ENCODE peak calls at places on chromosomes 1 and 21, in eight cellular contexts. E is body of pancreas; A is CD4-positive, alpha-beta memory T cell; W is Caco-2; R is aorta; O is left ventricle myocardium inferior; X is lower leg skin; U is adipocyte. Z is an unnamed sample.

GRCh38 chr1:226952121-226952441 is 12.0 kb downstream of the COQ8A start:
- DNase-seq in E (no peak), A (no peak), W (no peak), R (no peak), O (no peak), X (peak; percentile 17), U (no peak), Z (no peak)

GRCh38 chr1:210883821-210884220 is 250.1 kb downstream of the KCNH1 start:
- DNase-seq in E (no peak), A (no peak), W (no peak), R (no peak), O (no peak), X (no peak), U (peak; percentile 67), Z (no peak)

GRCh38 chr1:171965802-171966201 is 124.5 kb downstream of the DNM3 start:
- DNase-seq in E (no peak), A (no peak), W (no peak), R (no peak), O (no peak), X (no peak), U (peak; percentile 17), Z (no peak)

GRCh38 chr1:79235221-79236002 is 228.9 kb upstream of the ADGRL4 start:
- DNase-seq in E (no peak), A (no peak), W (no peak), R (no peak), O (no peak), X (no peak), U (peak; percentile 30), Z (no peak)

GRCh38 chr1:53987880-53988279 is 30.1 kb downstream of the LDLRAD1 start:
- DNase-seq in E (no peak), A (no peak), W (no peak), R (no peak), O (no peak), X (no peak), U (no peak), Z (no peak)

GRCh38 chr1:6464514-6464836 is 1.5 kb downstream of the TNFRSF25 start:
- DNase-seq in E (peak; percentile 63), A (peak; percentile 49), W (peak; percentile 37), R (no peak), O (peak; percentile 79), X (no peak), U (no peak), Z (peak; percentile 89)

GRCh38 chr1:222948079-222948478 is 133.2 kb downstream of the DISP1 start:
- DNase-seq in E (no peak), A (no peak), W (no peak), R (no peak), O (no peak), X (no peak), U (no peak), Z (no peak)

GRCh38 chr1:6962956-6963915 is 178.0 kb downstream of the CAMTA1 start:
- DNase-seq in E (peak; percentile 34), A (no peak), W (no peak), R (peak; percentile 68), O (peak; percentile 48), X (peak; percentile 92), U (no peak), Z (peak; percentile 91)

GRCh38 chr21:45012661-45013270 is 61.6 kb upstream of the ADARB1 start:
- DNase-seq in E (no peak), A (no peak), W (no peak), R (peak; percentile 42), O (no peak), X (no peak), U (no peak), Z (peak; percentile 49)

GRCh38 chr1:185895208-185895900 is 161.2 kb downstream of the HMCN1 start:
- DNase-seq in E (no peak), A (no peak), W (no peak), R (no peak), O (no peak), X (no peak), U (no peak), Z (no peak)

GRCh38 chr1:212692774-212693644 is 6.6 kb downstream of the BATF3 start:
- DNase-seq in E (no peak), A (no peak), W (no peak), R (no peak), O (no peak), X (no peak), U (peak; percentile 18), Z (no peak)

GRCh38 chr1:75265792-75266191 is 131.6 kb downstream of the LHX8 start:
- DNase-seq in E (no peak), A (peak; percentile 27), W (peak; percentile 67), R (no peak), O (no peak), X (no peak), U (peak; percentile 71), Z (no peak)

GRCh38 chr1:5949074-5949760 is 43.0 kb downstream of the NPHP4 start:
- DNase-seq in E (no peak), A (no peak), W (peak; percentile 14), R (no peak), O (no peak), X (peak; percentile 70), U (no peak), Z (no peak)

GRCh38 chr1:200921571-200922110 is 26.9 kb downstream of the INAVA start:
- DNase-seq in E (no peak), A (no peak), W (no peak), R (no peak), O (no peak), X (peak; percentile 57), U (no peak), Z (no peak)

DNA sequence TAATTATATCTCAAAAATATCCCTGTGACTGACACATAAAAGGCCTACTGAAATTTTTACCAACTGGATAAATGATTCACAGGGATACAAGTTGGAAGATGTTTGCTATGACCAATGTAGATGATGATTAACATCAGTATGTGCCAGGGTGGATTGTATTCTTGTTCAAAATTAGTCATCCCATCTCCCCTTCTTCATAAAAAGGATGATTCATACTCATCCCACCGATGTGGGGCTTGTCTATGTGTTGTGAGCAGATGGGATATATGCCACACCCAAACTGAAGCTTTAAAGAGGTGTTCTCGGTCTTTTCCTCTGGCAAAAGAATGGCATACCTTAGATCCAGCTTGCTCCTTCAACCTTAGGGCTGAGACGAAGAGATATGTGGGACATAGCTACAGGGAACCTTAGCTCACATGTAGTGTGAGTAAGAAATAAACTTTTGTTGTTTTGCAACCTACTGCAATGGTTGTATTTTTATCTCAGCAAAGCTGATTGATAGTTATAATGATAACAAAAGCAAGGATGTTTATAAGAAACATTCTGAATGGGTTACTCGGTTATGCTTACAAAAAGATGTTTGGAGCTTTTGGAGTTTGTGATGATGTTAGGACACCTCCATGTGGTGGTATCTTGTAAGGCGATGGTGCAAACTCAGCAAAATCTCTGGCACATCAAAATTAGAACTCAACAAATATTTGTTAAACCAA is 29.4 kb downstream of the SPATA17 start:
- DNase-seq in E (no peak), A (peak; percentile 3), W (no peak), R (no peak), O (no peak), X (no peak), U (peak; percentile 57), Z (no peak)
- H3K4me3 ChIP-seq in E (no peak overlapping the region), A (no peak overlapping the region), W (no peak overlapping the region), R (no peak overlapping the region), O (no peak overlapping the region), X (no peak overlapping the region), U (no peak overlapping the region), Z (no peak overlapping the region)

DNA sequence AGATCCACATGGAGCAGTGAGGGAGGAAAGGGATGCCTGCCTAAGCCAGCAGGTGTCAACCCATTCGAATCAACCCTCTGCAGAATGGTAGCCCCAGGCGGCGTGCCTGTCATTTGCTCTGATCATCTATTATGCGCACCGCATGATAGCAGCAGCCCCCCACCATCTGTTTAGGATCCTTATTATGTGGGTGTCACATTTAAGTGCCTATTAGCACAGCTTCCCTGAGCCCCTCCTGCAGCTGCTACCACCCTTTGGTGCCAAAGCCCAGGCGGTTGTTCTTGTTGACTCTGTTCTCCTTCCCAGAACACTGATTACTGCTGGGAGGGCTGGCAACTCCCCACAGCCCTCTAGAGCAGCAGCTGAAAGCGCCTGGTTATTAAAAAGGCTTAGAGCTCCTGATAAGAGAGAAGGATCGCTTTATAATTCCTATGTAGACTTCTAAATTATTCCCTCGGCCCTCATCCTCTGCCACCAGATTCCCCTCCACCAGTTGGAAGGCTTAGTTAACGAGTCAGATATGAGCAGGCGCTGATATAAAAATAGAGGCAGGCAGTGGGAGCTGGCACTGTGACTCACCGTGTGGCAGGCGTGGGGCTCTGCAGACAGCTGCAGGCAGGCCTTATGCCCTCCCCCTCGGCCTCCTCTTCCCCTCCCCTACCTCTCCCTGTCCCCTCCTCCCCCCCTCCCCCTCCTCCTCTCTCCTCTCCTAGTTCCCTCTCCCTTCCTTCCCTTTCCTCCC is 23.0 kb downstream of the ACTA1 start:
- DNase-seq in E (peak; percentile 66), A (no peak), W (no peak), R (peak; percentile 90), O (peak; percentile 70), X (no peak), U (peak; percentile 71), Z (peak; percentile 89)
- H3K4me3 ChIP-seq in E (no peak overlapping the region), A (no peak overlapping the region), W (no peak overlapping the region), R (no peak overlapping the region), O (peak overlapping the region; percentile 24), X (no peak overlapping the region), U (peak overlapping the region; percentile 19), Z (no peak overlapping the region)

GRCh38 chr1:42768172-42768571 is 1.1 kb downstream of the C1orf50 start:
- DNase-seq in E (no peak), A (no peak), W (no peak), R (no peak), O (no peak), X (no peak), U (no peak), Z (no peak)
- H3K4me3 ChIP-seq in E (no peak overlapping the region), A (peak overlapping the region; percentile 98), W (peak overlapping the region; percentile 90), R (peak overlapping the region; percentile 90), O (peak overlapping the region; percentile 87), X (no peak overlapping the region), U (peak overlapping the region; percentile 88), Z (peak overlapping the region; percentile 70)

GRCh38 chr1:23743287-23744052 is at the start of gene ELOA:
- DNase-seq in E (peak; percentile 73), A (peak; percentile 77), W (peak; percentile 73), R (peak; percentile 83), O (peak; percentile 79), X (peak; percentile 92), U (peak; percentile 85), Z (peak; percentile 92)

GRCh38 chr1:23742670-23743286 is 493 bp upstream of the ELOA start:
- DNase-seq in E (peak; percentile 39), A (no peak), W (no peak), R (peak; percentile 51), O (no peak), X (peak; percentile 86), U (peak; percentile 44), Z (peak; percentile 48)

GRCh38 chr1:23741609-23742008 is 1.7 kb upstream of the ELOA start:
- DNase-seq in E (no peak), A (no peak), W (no peak), R (no peak), O (no peak), X (peak; percentile 18), U (peak; percentile 27), Z (no peak)

GRCh38 chr1:23747947-23748346 is 4.7 kb downstream of the ELOA start:
- DNase-seq in E (no peak), A (no peak), W (no peak), R (no peak), O (no peak), X (no peak), U (peak; percentile 16), Z (no peak)

DNA sequence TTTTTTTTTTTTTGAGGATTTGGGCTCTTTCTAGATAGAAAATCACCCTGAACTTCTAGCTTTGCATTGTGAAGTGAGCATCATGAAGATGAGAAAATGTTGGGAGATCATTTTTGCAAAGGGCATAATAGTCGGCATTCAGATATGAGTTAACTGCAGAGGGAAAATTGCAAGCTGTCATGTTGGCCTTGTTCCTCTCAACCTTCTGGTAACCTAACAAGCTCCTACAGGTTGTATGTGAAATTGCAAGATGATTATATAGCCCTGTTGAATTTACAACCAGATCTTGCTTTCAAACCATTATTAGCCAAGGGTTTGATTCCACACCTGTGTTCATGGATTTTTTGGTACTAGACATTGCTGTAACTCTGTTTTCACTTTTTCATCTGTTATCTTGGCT is 2.2 kb downstream of the ELOA start:
- DNase-seq in E (peak; percentile 69), A (peak; percentile 21), W (no peak), R (no peak), O (no peak), X (no peak), U (peak; percentile 64), Z (no peak)
- H3K4me3 ChIP-seq in E (no peak overlapping the region), A (no peak overlapping the region), W (no peak overlapping the region), R (no peak overlapping the region), O (no peak overlapping the region), X (no peak overlapping the region), U (peak overlapping the region; percentile 90), Z (no peak overlapping the region)

Z was measured in right cardiac atrium.